ENCODE peak calls at places on chromosomes 2 and 18, in four cellular contexts. R is CD4-positive, alpha-beta T cell; N is neural crest cell; K is A673. M is an unnamed sample.

GRCh38 chr2:187590175-187590574 is 35.9 kb upstream of the TFPI start:
- DNase-seq in R (no peak), N (no peak), K (no peak), M (no peak)

GRCh38 chr2:60472026-60472425 is 81.4 kb downstream of the BCL11A start:
- DNase-seq in R (no peak), N (no peak), K (no peak), M (no peak)

GRCh38 chr18:35592298-35592697 is 10.8 kb downstream of the GALNT1 start:
- DNase-seq in R (no peak), N (no peak), K (no peak), M (no peak)

GRCh38 chr2:120736955-120737801 is 1.5 kb downstream of the GLI2 start:
- DNase-seq in R (no peak), N (peak; percentile 26), K (peak; percentile 93), M (no peak)

GRCh38 chr2:29611850-29612249 is 309.5 kb downstream of the ALK start:
- DNase-seq in R (no peak), N (no peak), K (no peak), M (no peak)

GRCh38 chr2:7595181-7595580 is 678.0 kb downstream of the RNF144A start:
- DNase-seq in R (no peak), N (no peak), K (peak; percentile 36), M (no peak)

GRCh38 chr2:72924353-72925240 is 7.3 kb downstream of the EMX1 start:
- DNase-seq in R (no peak), N (no peak), K (no peak), M (no peak)

GRCh38 chr18:42563995-42564394 is 551.5 kb downstream of the RIT2 start:
- DNase-seq in R (no peak), N (no peak), K (no peak), M (no peak)

GRCh38 chr18:24400587-24400986 is 3.0 kb upstream of the OSBPL1A start:
- DNase-seq in R (no peak), N (no peak), K (no peak), M (no peak)

GRCh38 chr18:1392865-1393734 is 488.4 kb downstream of the ADCYAP1 start:
- DNase-seq in R (no peak), N (no peak), K (no peak), M (no peak)

DNA sequence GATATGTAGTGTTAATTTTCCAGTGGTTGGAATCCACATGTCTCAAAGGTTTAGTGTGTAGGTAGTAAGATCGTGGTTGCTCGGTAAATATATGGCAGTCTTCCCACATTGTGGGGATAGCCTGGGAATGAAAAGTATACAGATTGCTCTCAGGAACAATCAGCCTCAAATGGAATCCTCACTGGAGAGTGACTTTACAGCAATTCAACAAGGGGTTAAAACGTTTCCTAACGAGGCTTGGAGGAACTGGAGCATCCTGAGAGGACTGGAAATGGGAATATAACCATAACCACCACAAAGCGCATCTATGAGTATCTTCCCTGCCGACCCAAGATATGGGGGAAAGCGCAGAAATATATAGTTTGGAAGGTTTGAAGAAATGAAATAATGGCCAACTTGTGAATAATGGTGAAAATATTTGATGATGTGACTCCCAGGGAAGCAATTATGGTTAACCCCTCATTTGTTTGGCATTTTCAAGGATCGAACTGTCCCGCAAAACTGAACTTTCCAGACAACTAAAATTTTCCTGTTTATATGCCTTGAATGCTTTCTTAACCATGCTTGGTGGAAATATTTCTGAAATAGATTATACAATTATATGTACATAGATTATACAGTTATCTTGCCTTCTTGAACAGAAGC is 100.7 kb upstream of the FOSL2 start:
- DNase-seq in R (no peak), N (no peak), K (no peak), M (no peak)
- TF ChIP-seq CTCF in R (no peak), N (no peak), K (no peak), M (no peak)

GRCh38 chr18:59139291-59139614 is 431 bp upstream of the SEC11C start:
- DNase-seq in R (peak; percentile 88), N (peak; percentile 90), K (peak; percentile 95), M (peak; percentile 73)
- TF ChIP-seq CTCF in R (no peak), N (no peak), K (no peak), M (no peak)

DNA sequence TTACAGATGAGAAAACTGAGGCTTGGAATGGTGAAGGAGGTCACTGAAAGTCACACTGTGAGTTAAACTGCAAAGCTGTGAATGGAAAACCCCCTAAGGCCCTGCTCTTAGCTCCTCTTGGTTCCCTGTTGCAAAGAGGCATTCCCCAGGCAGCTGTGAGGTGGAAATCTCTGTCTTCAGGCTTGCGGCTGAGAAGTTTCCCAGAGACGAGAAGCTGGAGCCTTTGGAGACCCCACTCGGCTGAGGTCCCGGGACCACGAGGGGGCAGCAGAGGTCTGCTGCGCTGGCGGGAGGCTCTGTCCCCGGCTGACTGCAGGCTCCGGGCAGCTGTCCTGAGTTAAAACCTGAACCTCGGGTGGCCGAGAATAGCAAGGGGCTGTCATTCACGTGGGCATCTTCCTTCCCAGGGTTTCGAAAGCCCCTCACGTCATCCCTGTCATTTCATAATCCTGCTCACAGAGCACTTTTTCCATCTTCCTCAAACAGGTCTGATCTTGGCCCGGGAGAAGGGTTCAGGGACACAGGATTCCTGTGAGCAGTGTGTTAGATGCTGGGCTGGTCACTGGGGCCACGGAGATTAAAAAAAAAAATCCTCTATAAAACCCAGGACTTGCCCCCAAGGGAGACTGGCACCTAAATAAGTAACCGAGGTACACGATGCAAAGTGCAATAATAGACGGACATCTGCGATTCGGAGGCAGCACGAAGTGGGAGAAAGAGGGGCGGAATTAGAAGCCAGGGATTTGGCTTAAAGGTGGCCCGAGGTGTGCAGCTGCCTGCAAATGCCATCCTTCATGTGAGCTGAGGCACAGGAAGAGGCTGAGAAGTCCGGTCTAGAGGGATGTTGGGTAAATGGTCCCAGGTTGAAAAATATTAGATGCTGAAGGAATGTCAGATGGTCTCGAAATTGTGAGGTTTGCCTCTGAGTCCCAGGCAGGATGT is 24.6 kb upstream of the ATOH8 start:
- DNase-seq in R (peak; percentile 64), N (peak; percentile 96), K (peak; percentile 85), M (peak; percentile 84)
- TF ChIP-seq CTCF in R (peak; percentile 83), N (peak; percentile 97), K (peak; percentile 97), M (peak; percentile 39)

DNA sequence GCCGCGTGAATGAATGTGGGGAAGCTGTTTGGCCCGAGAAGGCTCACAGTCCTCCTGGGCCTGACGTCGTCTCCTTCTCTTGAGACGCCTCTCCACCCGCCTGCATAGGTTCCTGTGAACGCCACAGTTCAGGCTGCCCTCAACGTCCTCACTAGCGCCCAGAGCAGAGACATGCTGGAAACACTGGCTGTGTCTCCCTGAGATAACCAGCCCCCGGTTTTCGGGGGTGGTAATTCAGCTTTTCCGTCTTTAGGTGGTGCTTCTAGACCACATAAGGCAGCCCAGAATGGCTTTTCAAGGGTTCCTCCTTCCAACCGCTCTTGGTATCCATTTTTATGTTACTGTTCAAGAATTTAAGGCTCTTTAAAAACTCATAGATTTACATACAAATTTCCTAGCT is 110.4 kb upstream of the PXDN start:
- DNase-seq in R (no peak), N (peak; percentile 46), K (peak; percentile 89), M (no peak)
- TF ChIP-seq CTCF in R (no peak), N (peak; percentile 61), K (peak; percentile 80), M (no peak)

M was measured in omental fat pad.